ENCODE peak calls at places on chromosomes 6 and 20, in four cellular contexts. R, F, C and N are unnamed samples.

GRCh38 chr6:90068835-90069478 is 174.7 kb downstream of the GJA10 start:
- DNase-seq in F (no peak), R (no peak), C (no peak), N (peak; percentile 35)

GRCh38 chr6:54921891-54922290 is 75.3 kb downstream of the FAM83B start:
- DNase-seq in R (no peak), C (no peak), F (no peak), N (no peak)

GRCh38 chr20:38249536-38250310 is 10.8 kb downstream of the KIAA1755 start:
- DNase-seq in C (no peak), R (no peak), F (no peak), N (peak; percentile 38)

GRCh38 chr20:33751775-33752174 is 20.0 kb downstream of the ZNF341 start:
- DNase-seq in C (no peak), F (no peak), R (no peak), N (no peak)

GRCh38 chr6:139858444-139858843 is 484.0 kb upstream of the CITED2 start:
- DNase-seq in C (no peak), R (no peak), F (no peak), N (no peak)

GRCh38 chr20:51584116-51584515 is 41.6 kb upstream of the NFATC2 start:
- DNase-seq in C (no peak), F (no peak), R (no peak), N (no peak)

GRCh38 chr6:148709577-148709976 is 37.3 kb upstream of the UST start:
- DNase-seq in F (no peak), R (no peak), C (no peak), N (peak; percentile 63)

GRCh38 chr6:31287621-31288020 is 15.7 kb upstream of the HLA-C start:
- DNase-seq in C (no peak), F (no peak), R (no peak), N (no peak)

GRCh38 chr6:87538510-87539260 is 51.1 kb downstream of the RARS2 start:
- DNase-seq in C (no peak), F (no peak), R (no peak), N (no peak)

GRCh38 chr6:170305772-170306323 is 710 bp upstream of the FAM120B start:
- DNase-seq in F (no peak), R (no peak), C (no peak), N (no peak)

GRCh38 chr6:25462235-25462897 is 183.2 kb downstream of the CARMIL1 start:
- DNase-seq in C (no peak), F (no peak), R (no peak), N (no peak)

GRCh38 chr6:25456249-25456648 is 177.1 kb downstream of the CARMIL1 start:
- DNase-seq in F (no peak), C (no peak), R (peak; percentile 19), N (no peak)

GRCh38 chr6:25456656-25457055 is 177.5 kb downstream of the CARMIL1 start:
- DNase-seq in C (no peak), R (no peak), F (no peak), N (no peak)

GRCh38 chr6:25454141-25454540 is 175.0 kb downstream of the CARMIL1 start:
- DNase-seq in F (no peak), R (no peak), C (no peak), N (peak; percentile 6)

DNA sequence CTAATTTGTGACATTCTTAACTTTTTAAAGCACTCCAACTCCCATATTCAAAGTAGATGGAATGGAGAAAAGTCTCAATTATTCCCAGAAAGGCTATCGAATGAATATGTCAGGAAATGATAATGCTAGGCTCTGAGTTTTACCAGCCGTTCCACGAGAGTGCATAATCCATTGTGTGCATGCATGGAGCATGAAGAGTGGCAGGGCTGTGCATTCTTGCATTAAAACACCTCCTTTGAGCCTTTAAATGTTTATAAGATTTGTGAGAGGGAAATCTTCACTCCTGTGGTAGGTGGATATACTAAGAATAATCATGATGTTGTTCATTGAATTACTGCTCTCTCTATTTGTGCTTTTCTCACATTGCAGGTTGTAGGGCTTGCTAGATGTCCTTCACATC is 178.3 kb downstream of the CARMIL1 start:
- DNase-seq in C (no peak), F (no peak), R (no peak), N (no peak)
- TF ChIP-seq MXI1 in C (no peak), F (no peak), R (no peak), N (no peak)

GRCh38 chr20:63538204-63539091 is 1.3 kb upstream of the PTK6 start:
- DNase-seq in C (no peak), R (no peak), F (peak; percentile 67), N (peak; percentile 22)

GRCh38 chr20:63536241-63536977 is 767 bp downstream of the PTK6 start:
- DNase-seq in F (no peak), C (no peak), R (peak; percentile 92), N (peak; percentile 29)

GRCh38 chr20:63536997-63537524 is at the start of gene PTK6:
- DNase-seq in C (no peak), R (no peak), F (no peak), N (no peak)

GRCh38 chr20:63539092-63539430 is 1.9 kb upstream of the PTK6 start:
- DNase-seq in C (no peak), R (no peak), F (no peak), N (no peak)

DNA sequence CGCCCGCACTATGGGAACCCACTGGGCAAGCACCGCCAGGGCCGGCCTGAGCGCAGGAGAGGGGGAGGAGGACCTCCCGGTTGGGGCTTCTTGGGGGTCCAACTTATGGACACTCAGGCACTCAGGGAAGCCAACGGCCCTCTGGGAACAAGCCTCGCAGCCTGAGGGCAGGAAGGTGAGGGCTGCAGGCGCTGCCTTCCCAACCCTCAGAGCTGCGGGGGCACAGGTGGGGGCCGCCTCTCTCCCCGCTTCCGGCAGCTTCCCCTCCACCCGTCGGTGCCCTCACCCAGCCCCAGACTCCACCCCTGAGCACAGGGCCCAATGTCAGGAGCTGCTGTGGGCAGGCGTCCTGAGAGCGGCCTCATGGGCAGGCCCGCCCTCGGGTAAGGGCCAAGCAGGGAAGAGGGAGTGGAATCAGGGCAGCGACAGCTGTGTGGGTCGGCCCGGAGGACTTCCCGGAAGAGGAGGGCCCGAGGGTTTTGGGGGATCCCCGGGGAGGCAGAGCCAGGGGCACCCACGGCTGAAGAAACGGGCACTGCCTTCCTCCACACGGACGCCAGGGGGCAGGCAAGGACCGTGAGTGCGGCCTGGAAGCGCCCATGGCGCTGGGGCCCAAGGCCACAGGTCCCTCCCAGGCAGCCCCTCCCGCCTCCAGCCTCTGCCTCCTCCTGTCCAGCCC is 488 bp upstream of the PTK6 start:
- DNase-seq in F (peak; percentile 86), R (peak; percentile 97), C (peak; percentile 93), N (peak; percentile 86)
- H2AFZ ChIP-seq in F (no peak overlapping the region), R (peak overlapping the region; percentile 8), C (peak overlapping the region; percentile 87), N (peak overlapping the region; percentile 98)

DNA sequence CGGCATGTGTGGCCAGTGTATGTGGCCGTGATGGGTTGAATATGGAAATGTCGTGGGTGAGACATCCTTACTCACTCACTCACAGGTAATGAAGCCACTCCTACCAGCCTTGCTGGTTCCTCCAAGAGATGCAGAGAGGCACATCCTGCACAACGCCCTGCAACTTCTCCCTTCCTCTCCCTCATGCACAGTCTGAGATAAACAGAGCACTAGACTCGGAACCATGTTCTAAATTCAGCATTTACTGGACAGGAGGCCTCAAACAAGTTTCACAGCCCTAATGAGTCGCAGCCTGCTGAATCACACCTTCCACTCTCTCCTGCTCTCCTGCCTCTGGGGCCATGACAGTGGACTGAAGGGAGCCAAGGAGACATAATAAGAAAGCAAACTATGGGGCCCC is 91.2 kb downstream of the ISM1 start:
- DNase-seq in C (no peak), F (no peak), R (no peak), N (no peak)
- TF ChIP-seq MXI1 in C (no peak), F (no peak), R (no peak), N (no peak)

DNA sequence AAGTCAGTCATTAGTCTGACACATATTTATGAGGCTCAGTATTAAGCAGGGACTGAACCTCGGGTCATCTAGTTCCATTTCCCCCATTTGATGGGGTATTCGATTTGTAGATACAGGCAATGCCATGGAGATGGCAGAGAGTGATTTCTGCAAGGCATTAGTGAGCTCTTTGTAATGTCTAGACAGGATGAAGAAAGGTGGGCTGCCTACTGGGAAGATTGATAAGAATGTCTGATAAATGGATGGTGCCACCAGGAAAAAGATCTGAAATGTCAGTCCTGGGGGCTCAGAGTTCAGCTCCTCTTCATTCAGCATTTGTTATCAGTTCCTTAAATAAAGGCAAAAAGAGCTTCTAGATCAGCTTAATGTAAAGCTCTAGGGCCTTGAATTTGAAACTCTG is 51.4 kb downstream of the HS3ST5 start:
- DNase-seq in R (no peak), C (no peak), F (no peak), N (no peak)
- H2AFZ ChIP-seq in R (no peak overlapping the region), C (no peak overlapping the region), F (no peak overlapping the region), N (no peak overlapping the region)

GRCh38 chr20:5621305-5621704 is 128.9 kb upstream of the SHLD1 start:
- DNase-seq in C (no peak), F (no peak), R (peak; percentile 89), N (no peak)
- TF ChIP-seq MXI1 in C (no peak), F (no peak), R (peak; percentile 75), N (no peak)